ENCODE peak calls at places on chromosomes 6 and 20, in four cellular contexts. W, G, X and Z are unnamed samples. For H3K4me1, the result is how much of the 10 kb centered on the place peaks cover.

GRCh38 chr6:129539032-129539431 is 170.9 kb downstream of the ARHGAP18 start:
- DNase-seq in G (no peak), W (no peak), X (no peak), Z (no peak)

GRCh38 chr20:45826381-45827019 is 612 bp downstream of the TNNC2 start:
- DNase-seq in W (peak), G (peak), X (peak), Z (peak)

GRCh38 chr20:44594730-44595129 is 12.4 kb downstream of the PKIG start:
- DNase-seq in W (peak), X (no peak), G (peak), Z (no peak)

GRCh38 chr6:136051140-136051775 is 198.9 kb downstream of the MTFR2 start:
- DNase-seq in G (no peak), X (no peak), W (no peak), Z (no peak)

GRCh38 chr20:9241232-9241692 is 172.4 kb downstream of the PLCB4 start:
- DNase-seq in G (no peak), W (peak), X (no peak), Z (peak)

GRCh38 chr20:49853640-49854039 is 41.0 kb downstream of the SLC9A8 start:
- DNase-seq in X (no peak), W (peak), G (no peak), Z (peak)

GRCh38 chr20:2713285-2713684 is 20.7 kb downstream of the EBF4 start:
- DNase-seq in G (no peak), X (no peak), W (no peak), Z (no peak)

GRCh38 chr6:108942556-108943492 is 94.6 kb downstream of the ARMC2 start:
- DNase-seq in G (no peak), W (no peak), X (no peak), Z (no peak)

GRCh38 chr6:3695065-3695830 is 56.3 kb downstream of the PXDC1 start:
- DNase-seq in X (no peak), G (no peak), W (no peak), Z (no peak)

GRCh38 chr6:127186889-127187288 is 68.4 kb downstream of the RSPO3 start:
- DNase-seq in G (peak), W (peak), X (peak), Z (no peak)

GRCh38 chr20:18466574-18466893 is 296 bp downstream of the DZANK1 start:
- DNase-seq in X (no peak), G (no peak), W (no peak), Z (no peak)

GRCh38 chr6:20674664-20675063 is 140.4 kb downstream of the CDKAL1 start:
- DNase-seq in X (peak), G (no peak), W (no peak), Z (no peak)

GRCh38 chr20:44282148-44282547 is 28.9 kb downstream of the FITM2 start:
- DNase-seq in W (no peak), X (no peak), G (no peak), Z (no peak)

GRCh38 chr6:13318821-13319220 is 9.5 kb downstream of the TBC1D7 start:
- DNase-seq in X (no peak), G (no peak), W (no peak), Z (no peak)

GRCh38 chr6:3162067-3162497 is 4.7 kb upstream of the TUBB2A start:
- DNase-seq in X (no peak), G (no peak), W (peak), Z (peak)

GRCh38 chr6:150212745-150213144 is 69.9 kb downstream of the PPP1R14C start:
- DNase-seq in X (no peak), G (no peak), W (no peak), Z (no peak)

GRCh38 chr20:54063998-54064676 is 6.3 kb downstream of the BCAS1 start:
- DNase-seq in W (no peak), G (no peak), X (no peak), Z (no peak)

GRCh38 chr20:53949319-53949839 is 121.0 kb downstream of the BCAS1 start:
- DNase-seq in X (no peak), W (peak), G (peak), Z (peak)

GRCh38 chr6:71187136-71187535 is 101.5 kb upstream of the OGFRL1 start:
- DNase-seq in W (no peak), X (no peak), G (no peak), Z (no peak)

GRCh38 chr20:40463171-40463570 is 225.9 kb downstream of the MAFB start:
- DNase-seq in G (no peak), X (no peak), W (no peak), Z (no peak)

GRCh38 chr6:52726193-52726542 is 37.1 kb downstream of the GSTA2 start:
- DNase-seq in G (no peak), W (no peak), X (no peak), Z (no peak)

GRCh38 chr6:2714359-2714895 is 36.3 kb downstream of the MYLK4 start:
- DNase-seq in G (no peak), X (no peak), W (peak), Z (peak)

GRCh38 chr6:134714679-134715078 is 235.2 kb downstream of the ALDH8A1 start:
- DNase-seq in G (no peak), W (peak), X (no peak), Z (no peak)

GRCh38 chr6:104955491-104955890 is 1.4 kb upstream of the LIN28B start:
- DNase-seq in X (peak), W (no peak), G (no peak), Z (no peak)

GRCh38 chr6:169640347-169640972 is 61.4 kb downstream of the WDR27 start:
- DNase-seq in X (no peak), G (no peak), W (peak), Z (no peak)

GRCh38 chr6:37004044-37004984 is 1.1 kb upstream of the FGD2 start:
- DNase-seq in G (no peak), W (no peak), X (no peak), Z (no peak)

GRCh38 chr6:68726307-68726706 is 91.2 kb downstream of the ADGRB3 start:
- DNase-seq in W (no peak), X (no peak), G (no peak), Z (no peak)

GRCh38 chr6:166411271-166411670 is 28.5 kb upstream of the MPC1 start:
- DNase-seq in W (no peak), G (no peak), X (no peak), Z (no peak)

GRCh38 chr20:19866070-19866469 is 108.0 kb downstream of the RIN2 start:
- DNase-seq in X (no peak), G (no peak), W (no peak), Z (no peak)
- H3K4me1 ChIP-seq in X (under half), G (under half), W (under half), Z (under half)

GRCh38 chr6:6747371-6747770 is 158.9 kb downstream of the LY86 start:
- DNase-seq in W (no peak), G (no peak), X (no peak), Z (no peak)

GRCh38 chr6:6748001-6748400 is 159.5 kb downstream of the LY86 start:
- DNase-seq in G (no peak), X (no peak), W (no peak), Z (no peak)

GRCh38 chr6:6746970-6747338 is 158.4 kb downstream of the LY86 start:
- DNase-seq in X (no peak), G (no peak), W (no peak), Z (no peak)

GRCh38 chr6:6744551-6744950 is 156.0 kb downstream of the LY86 start:
- DNase-seq in W (no peak), X (no peak), G (no peak), Z (no peak)

GRCh38 chr6:6746334-6746969 is 157.9 kb downstream of the LY86 start:
- DNase-seq in W (no peak), G (peak), X (peak), Z (no peak)
- H3K4me1 ChIP-seq in W (under half), G (under half), X (half or more), Z (under half)

DNA sequence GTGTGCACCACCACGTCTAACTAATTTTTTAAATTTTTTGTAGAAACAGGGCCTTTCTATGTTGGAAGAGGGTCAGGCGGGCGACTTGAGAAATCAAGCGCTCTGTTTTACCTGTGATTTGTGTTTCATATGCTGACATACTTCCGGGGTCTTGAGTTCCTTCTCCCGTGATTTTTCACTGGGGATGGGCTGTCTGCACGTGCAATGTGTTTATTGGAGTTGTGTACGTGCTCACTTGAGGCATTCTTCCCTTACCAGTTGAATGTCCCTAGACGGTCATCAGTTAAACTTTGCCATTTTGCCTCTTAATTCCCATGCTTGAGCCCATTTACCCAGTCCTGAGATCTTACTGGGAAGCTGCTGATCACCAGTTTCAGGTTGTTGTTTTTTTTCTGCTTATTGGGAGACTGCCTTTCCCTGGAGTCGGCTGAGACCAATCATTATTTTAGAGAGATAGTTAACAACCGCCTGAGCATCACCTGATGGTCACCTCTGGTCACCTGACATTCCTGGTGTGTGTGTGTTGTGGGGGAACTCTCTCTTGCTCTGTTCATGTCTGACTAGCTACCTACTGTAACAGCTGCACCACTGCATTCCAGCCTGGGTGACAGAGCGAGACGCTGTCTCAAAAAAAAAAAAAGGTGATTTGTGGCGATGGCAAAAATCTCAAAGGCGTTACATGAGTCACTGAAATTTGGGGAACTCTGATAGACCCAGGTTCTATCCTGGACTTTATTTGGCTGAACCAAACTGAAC is 34.8 kb upstream of the NCOA3 start:
- DNase-seq in X (no peak), W (no peak), G (no peak), Z (no peak)
- H3K4me1 ChIP-seq in X (under half), W (under half), G (under half), Z (under half)

GRCh38 chr6:33785766-33786165 is 3.2 kb downstream of the LEMD2 start:
- DNase-seq in W (peak), X (no peak), G (no peak), Z (peak)
- H3K4me1 ChIP-seq in W (under half), X (under half), G (under half), Z (half or more)

GRCh38 chr20:57507477-57507876 is 17.5 kb downstream of the CTCFL start:
- DNase-seq in W (peak), G (no peak), X (no peak), Z (no peak)
- H3K4me1 ChIP-seq in W (under half), G (under half), X (under half), Z (under half)

GRCh38 chr6:41062056-41062455 is 9.1 kb downstream of the APOBEC2 start:
- DNase-seq in G (no peak), X (no peak), W (no peak), Z (no peak)
- H3K4me1 ChIP-seq in G (under half), X (half or more), W (under half), Z (under half)

GRCh38 chr6:151391021-151391470 is 313 bp downstream of the ZBTB2 start:
- DNase-seq in X (peak), G (peak), W (peak), Z (peak)
- H3K4me1 ChIP-seq in X (under half), G (under half), W (under half), Z (half or more)

GRCh38 chr20:23136893-23137745 is 51.0 kb upstream of the CD93 start:
- DNase-seq in X (no peak), G (no peak), W (no peak), Z (no peak)

GRCh38 chr20:23139524-23139923 is 53.4 kb upstream of the CD93 start:
- DNase-seq in W (no peak), G (no peak), X (no peak), Z (no peak)

GRCh38 chr20:23138226-23138625 is 52.1 kb upstream of the CD93 start:
- DNase-seq in X (no peak), G (no peak), W (no peak), Z (no peak)

GRCh38 chr20:23141016-23141415 is 54.9 kb upstream of the CD93 start:
- DNase-seq in X (no peak), W (no peak), G (peak), Z (no peak)

DNA sequence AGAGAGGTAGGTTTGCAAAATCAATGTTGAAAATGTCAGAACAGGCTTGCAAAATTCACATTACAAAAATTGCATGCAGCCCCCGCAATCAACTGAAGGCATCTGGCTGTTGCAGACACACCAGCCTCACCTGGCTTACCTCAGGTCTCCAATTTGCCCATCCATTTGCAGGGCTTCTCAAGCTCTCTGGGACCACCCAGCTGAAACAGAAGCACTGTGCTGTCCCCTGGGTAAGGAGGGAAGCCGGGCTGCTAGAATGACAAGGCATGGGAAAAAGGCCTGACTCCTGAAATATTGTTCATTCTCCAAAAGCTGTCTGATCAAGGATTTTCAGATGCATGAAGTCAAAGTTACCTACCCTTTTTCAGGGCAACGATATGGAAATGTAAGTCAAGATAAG is 52.6 kb upstream of the CD93 start:
- DNase-seq in G (no peak), X (no peak), W (no peak), Z (no peak)
- H3K4me1 ChIP-seq in G (under half), X (under half), W (under half), Z (under half)

GRCh38 chr20:63286781-63287696 is 5.9 kb upstream of the COL20A1 start:
- DNase-seq in G (peak), W (no peak), X (no peak), Z (no peak)
- H3K4me1 ChIP-seq in G (under half), W (under half), X (under half), Z (under half)